ENCODE peak calls at places on chromosomes 13 and 19, in four cellular contexts. I is keratinocyte, D is AG04450, F is psoas muscle. T is an unnamed sample.

GRCh38 chr13:29081036-29081435 is 260.9 kb downstream of the MTUS2 start:
- DNase-seq in I (no peak), D (no peak), F (no peak), T (no peak)

GRCh38 chr13:50130686-50131051 is 115.4 kb downstream of the KCNRG start:
- DNase-seq in I (no peak), D (no peak), F (peak; percentile 67), T (no peak)

GRCh38 chr19:55542292-55542855 is 3.0 kb downstream of the SBK3 start:
- DNase-seq in I (no peak), D (no peak), F (no peak), T (no peak)

GRCh38 chr13:102033719-102034446 is 368.0 kb downstream of the FGF14 start:
- DNase-seq in I (no peak), D (no peak), F (no peak), T (peak; percentile 47)

GRCh38 chr19:48862827-48863226 is 5.6 kb downstream of the PLEKHA4 start:
- DNase-seq in I (no peak), D (no peak), F (peak; percentile 70), T (no peak)

GRCh38 chr13:59305896-59306295 is 857.8 kb downstream of the DIAPH3 start:
- DNase-seq in I (no peak), D (no peak), F (no peak), T (no peak)

GRCh38 chr19:44746946-44747738 is 1.4 kb upstream of the BCL3 start:
- DNase-seq in I (peak; percentile 91), D (peak; percentile 84), F (peak; percentile 98), T (no peak)

GRCh38 chr13:45196622-45197021 is 4.2 kb downstream of the KCTD4 start:
- DNase-seq in I (peak; percentile 38), D (no peak), F (no peak), T (no peak)

GRCh38 chr19:56671613-56671994 is at the start of gene ZNF835:
- DNase-seq in I (no peak), D (no peak), F (peak; percentile 95), T (no peak)

GRCh38 chr19:23817519-23817918 is 58.8 kb upstream of the ZNF681 start:
- DNase-seq in I (no peak), D (no peak), F (no peak), T (no peak)

GRCh38 chr13:34926513-34926912 is 15.6 kb upstream of the NBEA start:
- DNase-seq in I (no peak), D (no peak), F (no peak), T (no peak)

DNA sequence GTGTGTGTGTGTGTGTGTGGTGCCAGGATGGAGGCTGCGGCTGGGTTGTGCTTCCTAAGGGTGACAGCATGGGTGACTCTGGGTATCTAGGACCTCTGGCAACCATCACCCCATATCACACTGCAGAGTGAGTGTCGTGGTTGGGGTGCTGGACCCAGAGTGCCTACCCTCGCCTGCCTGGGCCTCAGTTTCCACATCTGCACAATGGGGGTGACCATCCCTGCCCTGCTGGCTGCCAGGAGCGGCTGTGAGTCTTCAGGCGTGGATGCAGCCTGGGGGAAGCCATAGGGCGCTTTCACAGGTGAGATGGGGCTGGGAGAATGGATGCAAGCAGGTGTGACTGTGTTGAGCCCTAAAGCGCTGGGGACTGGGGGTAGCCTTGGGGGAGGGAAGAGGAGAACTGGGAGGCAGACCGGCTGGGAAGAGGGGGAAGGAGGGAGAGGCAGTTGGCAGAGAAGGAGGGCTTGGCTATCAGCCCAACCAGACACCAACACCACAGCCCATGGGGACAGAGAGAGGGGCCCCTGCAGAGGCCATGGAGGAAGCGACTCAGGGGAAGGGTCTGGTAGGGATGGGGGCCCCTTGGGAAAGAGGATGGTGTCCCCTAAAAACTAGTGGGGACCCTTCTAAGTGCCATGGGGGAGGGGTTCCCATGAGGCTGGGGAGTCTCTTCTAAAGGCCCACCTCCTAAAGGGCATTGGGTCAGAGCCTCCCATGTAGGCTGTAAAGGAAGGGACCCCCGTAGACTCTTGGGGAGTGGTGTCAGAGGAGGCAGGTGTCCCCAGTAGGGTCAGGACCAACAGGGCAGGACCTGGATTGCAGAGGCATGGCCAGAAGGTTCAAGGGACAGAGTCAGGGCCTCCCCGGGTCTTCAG is 1.7 kb downstream of the PLPPR2 start:
- DNase-seq in I (no peak), D (no peak), F (no peak), T (no peak)
- H3K4me3 ChIP-seq in I (no peak overlapping the region), D (no peak overlapping the region), F (no peak overlapping the region), T (no peak overlapping the region)

DNA sequence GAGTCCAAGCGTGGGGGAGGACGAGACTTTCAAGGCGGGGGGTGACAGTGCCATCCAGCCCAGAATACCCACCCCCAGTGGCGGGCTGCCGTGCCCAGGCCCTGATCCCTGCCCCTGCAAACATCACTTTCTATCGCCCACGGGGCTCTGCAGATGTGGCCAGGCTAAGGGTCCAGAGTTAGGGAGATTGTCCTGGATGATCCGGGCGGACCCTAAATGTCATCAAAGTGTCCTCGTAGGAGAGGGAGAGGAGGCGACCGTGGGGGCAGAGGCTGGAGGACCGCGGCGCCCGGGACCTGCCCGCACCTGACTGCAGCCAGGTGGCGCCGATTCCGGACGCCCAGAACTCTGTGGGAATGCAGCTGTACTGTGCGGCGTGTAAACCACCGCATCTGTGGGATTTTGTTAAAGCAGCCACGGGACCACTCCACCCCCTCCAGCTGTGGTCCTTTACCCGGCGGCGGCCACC is 32.4 kb downstream of the GJA3 start:
- DNase-seq in I (no peak), D (no peak), F (no peak), T (no peak)
- TF ChIP-seq CTCF in I (peak; percentile 63), D (peak; percentile 18), F (peak; percentile 16), T (peak; percentile 52)

GRCh38 chr13:113106666-113107065 is 1.1 kb downstream of the F7 start:
- DNase-seq in I (no peak), D (no peak), F (no peak), T (no peak)

GRCh38 chr13:113112893-113113845 is 7.6 kb downstream of the F7 start:
- DNase-seq in I (no peak), D (no peak), F (no peak), T (no peak)

GRCh38 chr13:113110852-113111315 is 5.3 kb downstream of the F7 start:
- DNase-seq in I (no peak), D (no peak), F (peak; percentile 52), T (no peak)

GRCh38 chr13:113109151-113110047 is 3.8 kb downstream of the F7 start:
- DNase-seq in I (no peak), D (no peak), F (peak; percentile 44), T (no peak)

DNA sequence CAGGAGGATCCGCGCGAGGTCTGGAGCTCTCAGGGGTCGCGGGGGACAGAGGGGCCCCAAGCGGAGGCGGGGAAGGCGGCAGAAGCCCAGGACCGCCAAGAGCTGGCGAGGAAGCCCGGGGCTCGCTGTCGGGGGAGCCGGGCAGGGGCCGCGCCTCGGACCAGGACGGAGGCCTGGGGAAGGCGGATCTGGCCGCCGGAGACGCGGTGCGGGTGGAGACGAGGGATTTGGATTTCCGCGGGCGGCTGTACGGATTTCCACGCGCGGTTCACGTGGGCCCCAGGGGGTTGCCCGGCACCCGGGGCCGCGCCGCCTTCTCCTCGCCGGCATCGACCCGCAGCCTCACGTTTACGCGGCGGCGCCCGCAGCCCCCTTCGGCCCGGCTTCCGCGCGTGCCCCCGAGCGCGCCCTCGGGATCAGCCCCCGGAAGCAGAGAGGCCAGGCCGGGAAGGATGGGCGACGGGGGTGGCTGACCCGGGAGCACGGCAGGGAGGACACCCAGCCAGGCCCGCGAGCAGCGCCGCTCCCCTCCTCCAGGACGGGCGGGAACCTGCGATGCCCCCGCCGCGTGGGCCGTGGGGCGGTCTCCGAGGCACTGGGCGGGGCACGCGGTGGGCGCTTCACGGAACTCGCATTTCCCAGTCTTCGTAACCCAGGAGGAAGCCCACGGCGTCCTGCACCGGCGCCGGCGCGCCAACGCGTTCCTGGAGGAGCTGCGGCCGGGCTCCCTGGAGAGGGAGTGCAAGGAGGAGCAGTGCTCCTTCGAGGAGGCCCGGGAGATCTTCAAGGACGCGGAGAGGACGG is 4.7 kb downstream of the F7 start:
- DNase-seq in I (no peak), D (no peak), F (peak; percentile 47), T (no peak)
- H3K4me3 ChIP-seq in I (no peak overlapping the region), D (peak overlapping the region; percentile 41), F (peak overlapping the region; percentile 58), T (peak overlapping the region; percentile 4)

DNA sequence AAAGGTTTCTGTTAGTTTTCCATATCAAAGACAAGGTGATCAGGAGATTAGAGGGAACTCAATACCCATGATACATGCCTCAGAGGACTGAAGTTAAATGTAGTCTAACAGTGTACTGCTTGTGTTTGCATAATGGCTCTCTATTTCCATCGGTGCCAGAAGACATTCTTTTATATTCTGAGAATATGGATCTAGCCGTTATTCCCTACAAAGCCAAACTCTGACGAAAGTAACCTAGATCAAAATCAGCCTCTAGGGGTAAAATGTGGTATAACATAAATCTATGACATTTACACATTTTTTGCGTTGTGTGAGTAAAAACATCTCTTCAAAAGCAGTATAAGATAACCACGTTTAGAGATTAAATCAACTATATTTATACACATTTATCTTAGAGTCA is 2232.7 kb downstream of the PCDH9 start:
- DNase-seq in I (no peak), D (no peak), F (no peak), T (no peak)
- TF ChIP-seq CTCF in I (no peak), D (peak; percentile 14), F (no peak), T (no peak)

GRCh38 chr19:1271528-1272422 is 2.6 kb downstream of the CIRBP start:
- DNase-seq in I (no peak), D (no peak), F (peak; percentile 75), T (no peak)
- H3K4me3 ChIP-seq in I (no peak overlapping the region), D (peak overlapping the region; percentile 5), F (peak overlapping the region; percentile 87), T (peak overlapping the region; percentile 64)

DNA sequence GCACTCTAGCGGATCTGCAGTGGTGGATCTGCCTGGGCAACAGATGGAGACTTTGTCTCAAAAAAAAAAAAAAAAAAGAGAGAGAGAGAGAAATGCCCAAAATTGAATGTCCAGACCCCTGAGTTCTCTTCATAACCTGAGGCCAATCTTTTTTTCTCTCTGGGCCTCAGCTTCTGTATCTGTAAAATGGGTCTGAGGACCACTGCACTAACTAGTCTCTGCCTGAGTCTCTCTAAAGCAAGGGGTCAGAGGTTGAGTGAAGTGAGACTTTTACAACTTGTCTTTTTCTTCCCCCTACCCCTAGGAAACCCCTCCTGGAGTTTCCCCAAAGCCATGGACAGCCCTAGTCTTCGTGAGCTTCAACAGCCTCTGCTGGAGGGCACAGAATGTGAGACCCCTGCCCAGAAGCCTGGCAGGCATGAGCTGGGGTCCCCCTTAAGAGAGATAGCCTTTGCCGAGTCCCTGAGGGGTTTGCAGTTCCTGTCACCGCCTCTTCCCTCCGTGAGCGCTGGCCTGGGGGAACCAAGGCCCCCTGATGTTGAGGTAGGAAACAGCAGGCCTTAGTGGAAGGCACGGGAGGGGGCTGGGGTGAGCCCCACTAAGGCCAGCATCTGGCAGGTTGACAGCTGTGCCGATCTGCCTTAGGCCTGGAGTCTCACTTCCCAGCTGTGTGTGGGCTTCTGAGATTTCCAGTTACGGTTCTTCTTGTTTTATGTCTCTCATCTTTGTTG is 1.8 kb downstream of the TMEM91 start:
- DNase-seq in I (no peak), D (no peak), F (peak; percentile 42), T (no peak)
- TF ChIP-seq CTCF in I (no peak), D (peak; percentile 35), F (no peak), T (no peak)